ENCODE peak calls at places on chromosomes 11 and 22, in seven cellular contexts. S is heart left ventricle; J is stimulated activated CD4-positive, alpha-beta T cell treated with anti-CD3 and anti-CD28 coated beads, Interleukin-12 subunit alpha, Interleukin-12 subunit beta, amount 100 ng/mL, for 24 hours; E is adipocyte; Z is ELR; K is H7; T is head of caudate nucleus. X is an unnamed sample.

GRCh38 chr11:55661901-55662300 is at the start of gene OR4C6:
- DNase-seq in S (no peak), K (no peak), Z (no peak), T (no peak), J (no peak), E (no peak), X (no peak)

GRCh38 chr11:133040289-133040893 is 491.9 kb downstream of the OPCML start:
- DNase-seq in T (no peak), E (no peak), J (no peak), K (no peak), Z (peak; percentile 58), S (no peak), X (peak; percentile 2)

GRCh38 chr22:37162221-37163095 is 12.7 kb upstream of the IL2RB start:
- DNase-seq in K (peak; percentile 54), J (peak; percentile 72), Z (peak; percentile 27), T (no peak), E (no peak), S (no peak), X (no peak)

GRCh38 chr11:26025680-26026079 is 306.2 kb upstream of the ANO3 start:
- DNase-seq in T (no peak), K (no peak), Z (peak; percentile 22), J (no peak), S (no peak), E (no peak), X (no peak)

GRCh38 chr11:73321342-73322110 is 13.4 kb downstream of the ARHGEF17 start:
- DNase-seq in S (peak; percentile 81), K (peak; percentile 70), E (peak; percentile 68), T (no peak), Z (peak; percentile 79), J (no peak), X (peak; percentile 81)

GRCh38 chr11:116492600-116492999 is 280.2 kb downstream of the BUD13 start:
- DNase-seq in T (no peak), S (no peak), K (no peak), E (no peak), J (no peak), Z (no peak), X (no peak)

GRCh38 chr22:50089231-50090140 is at the start of gene MOV10L1:
- DNase-seq in S (peak; percentile 20), K (peak; percentile 83), J (no peak), Z (no peak), T (peak; percentile 41), E (peak; percentile 8), X (no peak)

GRCh38 chr22:31952459-31952858 is 8.1 kb downstream of the YWHAH start:
- DNase-seq in K (no peak), E (peak; percentile 66), T (no peak), J (no peak), Z (peak; percentile 91), S (no peak), X (peak; percentile 84)

GRCh38 chr11:134862796-134863195 is 450.8 kb upstream of the B3GAT1 start:
- DNase-seq in E (no peak), S (no peak), Z (no peak), J (no peak), K (no peak), T (no peak), X (no peak)

GRCh38 chr11:103659138-103659734 is 377.2 kb upstream of the DDI1 start:
- DNase-seq in K (peak; percentile 4), J (no peak), S (no peak), T (no peak), E (no peak), Z (peak; percentile 67), X (peak; percentile 58)

GRCh38 chr22:22738959-22739585 is 94.7 kb downstream of the GGTLC2 start:
- DNase-seq in E (no peak), Z (no peak), S (no peak), K (no peak), T (no peak), J (no peak), X (no peak)

GRCh38 chr11:37320921-37321320 is 722.9 kb upstream of the RAG2 start:
- DNase-seq in S (no peak), T (no peak), J (no peak), K (no peak), E (no peak), Z (peak; percentile 62), X (peak; percentile 18)

GRCh38 chr11:19027829-19028595 is 32.5 kb downstream of the MRGPRX2 start:
- DNase-seq in Z (peak; percentile 85), T (no peak), K (no peak), S (no peak), J (no peak), E (no peak), X (peak; percentile 99)

GRCh38 chr11:3944198-3944597 is 88.7 kb downstream of the STIM1 start:
- DNase-seq in T (no peak), Z (no peak), K (no peak), J (no peak), E (peak; percentile 67), S (peak; percentile 16), X (peak; percentile 71)

GRCh38 chr11:34052608-34053160 is 1.2 kb downstream of the CAPRIN1 start:
- DNase-seq in E (peak; percentile 49), K (peak; percentile 56), S (peak; percentile 16), T (peak; percentile 31), J (peak; percentile 11), Z (peak; percentile 37), X (peak; percentile 38)

GRCh38 chr11:107953506-107953905 is 25.3 kb downstream of the RAB39A start:
- DNase-seq in S (no peak), K (no peak), Z (no peak), J (no peak), T (no peak), E (no peak), X (no peak)

GRCh38 chr11:96459751-96460150 is 69.9 kb downstream of the JRKL start:
- DNase-seq in Z (no peak), K (no peak), J (no peak), S (no peak), E (no peak), T (no peak), X (no peak)

GRCh38 chr11:100612766-100613165 is 74.3 kb upstream of the ARHGAP42 start:
- DNase-seq in S (no peak), J (no peak), Z (no peak), T (no peak), E (no peak), K (no peak), X (peak; percentile 46)

GRCh38 chr11:134071306-134071705 is 2.4 kb downstream of the JAM3 start:
- DNase-seq in S (no peak), T (no peak), Z (no peak), J (no peak), E (no peak), K (no peak), X (no peak)

GRCh38 chr11:2173150-2173693 is 1.6 kb upstream of the TH start:
- DNase-seq in T (no peak), J (no peak), E (peak; percentile 21), S (no peak), Z (peak; percentile 34), K (peak; percentile 92), X (no peak)

GRCh38 chr11:100105605-100106358 is 581.3 kb upstream of the ARHGAP42 start:
- DNase-seq in K (no peak), E (no peak), J (no peak), Z (no peak), S (no peak), T (no peak), X (no peak)

GRCh38 chr11:92978226-92979111 is 9.0 kb downstream of the MTNR1B start:
- DNase-seq in E (no peak), K (no peak), J (no peak), T (no peak), Z (no peak), S (no peak), X (peak; percentile 74)

X was measured in M059J.